ENCODE peak calls at places on chromosomes 5 and 9, in seven cellular contexts. One of them, this sample, is unnamed.
A peak's percentile ranks its signal among the peaks of the same experiment; 100 is the strongest.

GRCh38 chr5:151022511-151023018 is 2.2 kb downstream of the GPX3 start:
- DNase-seq in central memory CD4-positive, alpha-beta T cell: no peak
- DNase-seq in type B pancreatic cell: no peak
- DNase-seq in T-helper 9 cell: no peak
- DNase-seq in CD4-positive, CD25-positive, alpha-beta regulatory T cell: no peak
- DNase-seq in GM23248: peak; percentile 23
- DNase-seq in stimulated activated CD4-positive, alpha-beta T cell treated with anti-CD3 and anti-CD28 coated beads, Interleukin-4, amount 100 ng/mL, for 48 hours: no peak
- DNase-seq in this sample: no peak

GRCh38 chr5:7425830-7426229 is 29.9 kb downstream of the ADCY2 start:
- DNase-seq in central memory CD4-positive, alpha-beta T cell: no peak
- DNase-seq in type B pancreatic cell: no peak
- DNase-seq in T-helper 9 cell: no peak
- DNase-seq in CD4-positive, CD25-positive, alpha-beta regulatory T cell: no peak
- DNase-seq in GM23248: peak; percentile 5
- DNase-seq in stimulated activated CD4-positive, alpha-beta T cell treated with anti-CD3 and anti-CD28 coated beads, Interleukin-4, amount 100 ng/mL, for 48 hours: no peak
- DNase-seq in this sample: no peak

GRCh38 chr9:119802621-119803020 is 433.4 kb upstream of the BRINP1 start:
- DNase-seq in central memory CD4-positive, alpha-beta T cell: no peak
- DNase-seq in type B pancreatic cell: no peak
- DNase-seq in T-helper 9 cell: no peak
- DNase-seq in CD4-positive, CD25-positive, alpha-beta regulatory T cell: no peak
- DNase-seq in GM23248: peak; percentile 94
- DNase-seq in stimulated activated CD4-positive, alpha-beta T cell treated with anti-CD3 and anti-CD28 coated beads, Interleukin-4, amount 100 ng/mL, for 48 hours: no peak
- DNase-seq in this sample: no peak

GRCh38 chr5:17305964-17306725 is 88.7 kb downstream of the BASP1 start:
- DNase-seq in central memory CD4-positive, alpha-beta T cell: no peak
- DNase-seq in type B pancreatic cell: no peak
- DNase-seq in T-helper 9 cell: no peak
- DNase-seq in CD4-positive, CD25-positive, alpha-beta regulatory T cell: no peak
- DNase-seq in GM23248: peak; percentile 60
- DNase-seq in stimulated activated CD4-positive, alpha-beta T cell treated with anti-CD3 and anti-CD28 coated beads, Interleukin-4, amount 100 ng/mL, for 48 hours: no peak
- DNase-seq in this sample: no peak

GRCh38 chr5:153543288-153543687 is 52.8 kb downstream of the GRIA1 start:
- DNase-seq in central memory CD4-positive, alpha-beta T cell: no peak
- DNase-seq in type B pancreatic cell: no peak
- DNase-seq in T-helper 9 cell: no peak
- DNase-seq in CD4-positive, CD25-positive, alpha-beta regulatory T cell: no peak
- DNase-seq in GM23248: no peak
- DNase-seq in stimulated activated CD4-positive, alpha-beta T cell treated with anti-CD3 and anti-CD28 coated beads, Interleukin-4, amount 100 ng/mL, for 48 hours: no peak
- DNase-seq in this sample: no peak

GRCh38 chr9:121815556-121816448 is 164.4 kb downstream of the DAB2IP start:
- DNase-seq in central memory CD4-positive, alpha-beta T cell: no peak
- DNase-seq in type B pancreatic cell: no peak
- DNase-seq in T-helper 9 cell: no peak
- DNase-seq in CD4-positive, CD25-positive, alpha-beta regulatory T cell: no peak
- DNase-seq in GM23248: no peak
- DNase-seq in stimulated activated CD4-positive, alpha-beta T cell treated with anti-CD3 and anti-CD28 coated beads, Interleukin-4, amount 100 ng/mL, for 48 hours: no peak
- DNase-seq in this sample: no peak

GRCh38 chr5:9302228-9302627 is 243.6 kb downstream of the SEMA5A start:
- DNase-seq in central memory CD4-positive, alpha-beta T cell: no peak
- DNase-seq in type B pancreatic cell: no peak
- DNase-seq in T-helper 9 cell: no peak
- DNase-seq in CD4-positive, CD25-positive, alpha-beta regulatory T cell: no peak
- DNase-seq in GM23248: peak; percentile 18
- DNase-seq in stimulated activated CD4-positive, alpha-beta T cell treated with anti-CD3 and anti-CD28 coated beads, Interleukin-4, amount 100 ng/mL, for 48 hours: no peak
- DNase-seq in this sample: no peak

GRCh38 chr5:38187532-38187931 is 70.8 kb upstream of the EGFLAM start:
- DNase-seq in central memory CD4-positive, alpha-beta T cell: no peak
- DNase-seq in type B pancreatic cell: no peak
- DNase-seq in T-helper 9 cell: no peak
- DNase-seq in CD4-positive, CD25-positive, alpha-beta regulatory T cell: no peak
- DNase-seq in GM23248: no peak
- DNase-seq in stimulated activated CD4-positive, alpha-beta T cell treated with anti-CD3 and anti-CD28 coated beads, Interleukin-4, amount 100 ng/mL, for 48 hours: no peak
- DNase-seq in this sample: no peak

GRCh38 chr9:108022246-108022935 is 532.8 kb upstream of the KLF4 start:
- DNase-seq in central memory CD4-positive, alpha-beta T cell: no peak
- DNase-seq in type B pancreatic cell: no peak
- DNase-seq in T-helper 9 cell: no peak
- DNase-seq in CD4-positive, CD25-positive, alpha-beta regulatory T cell: no peak
- DNase-seq in GM23248: peak; percentile 32
- DNase-seq in stimulated activated CD4-positive, alpha-beta T cell treated with anti-CD3 and anti-CD28 coated beads, Interleukin-4, amount 100 ng/mL, for 48 hours: no peak
- DNase-seq in this sample: no peak

GRCh38 chr5:134184155-134185135 is 7.7 kb upstream of the SKP1 start:
- DNase-seq in central memory CD4-positive, alpha-beta T cell: peak; percentile 66
- DNase-seq in type B pancreatic cell: peak; percentile 77
- DNase-seq in T-helper 9 cell: peak; percentile 74
- DNase-seq in CD4-positive, CD25-positive, alpha-beta regulatory T cell: peak; percentile 66
- DNase-seq in GM23248: peak; percentile 68
- DNase-seq in stimulated activated CD4-positive, alpha-beta T cell treated with anti-CD3 and anti-CD28 coated beads, Interleukin-4, amount 100 ng/mL, for 48 hours: peak; percentile 75
- DNase-seq in this sample: peak; percentile 66

GRCh38 chr9:129761293-129761900 is 8.6 kb upstream of the PTGES start:
- DNase-seq in central memory CD4-positive, alpha-beta T cell: no peak
- DNase-seq in type B pancreatic cell: no peak
- DNase-seq in T-helper 9 cell: no peak
- DNase-seq in CD4-positive, CD25-positive, alpha-beta regulatory T cell: no peak
- DNase-seq in GM23248: peak; percentile 74
- DNase-seq in stimulated activated CD4-positive, alpha-beta T cell treated with anti-CD3 and anti-CD28 coated beads, Interleukin-4, amount 100 ng/mL, for 48 hours: no peak
- DNase-seq in this sample: no peak

GRCh38 chr5:113336975-113337374 is 97.8 kb downstream of the TSSK1B start:
- DNase-seq in central memory CD4-positive, alpha-beta T cell: no peak
- DNase-seq in type B pancreatic cell: no peak
- DNase-seq in T-helper 9 cell: no peak
- DNase-seq in CD4-positive, CD25-positive, alpha-beta regulatory T cell: no peak
- DNase-seq in GM23248: peak; percentile 78
- DNase-seq in stimulated activated CD4-positive, alpha-beta T cell treated with anti-CD3 and anti-CD28 coated beads, Interleukin-4, amount 100 ng/mL, for 48 hours: no peak
- DNase-seq in this sample: no peak

GRCh38 chr5:179530069-179530998 is 20.0 kb upstream of the RUFY1 start:
- DNase-seq in central memory CD4-positive, alpha-beta T cell: peak; percentile 20
- DNase-seq in type B pancreatic cell: no peak
- DNase-seq in T-helper 9 cell: peak; percentile 29
- DNase-seq in CD4-positive, CD25-positive, alpha-beta regulatory T cell: peak; percentile 29
- DNase-seq in GM23248: peak; percentile 47
- DNase-seq in stimulated activated CD4-positive, alpha-beta T cell treated with anti-CD3 and anti-CD28 coated beads, Interleukin-4, amount 100 ng/mL, for 48 hours: peak; percentile 51
- DNase-seq in this sample: peak; percentile 60

GRCh38 chr9:95071450-95071849 is 246.1 kb downstream of the FANCC start:
- DNase-seq in central memory CD4-positive, alpha-beta T cell: no peak
- DNase-seq in type B pancreatic cell: no peak
- DNase-seq in T-helper 9 cell: no peak
- DNase-seq in CD4-positive, CD25-positive, alpha-beta regulatory T cell: no peak
- DNase-seq in GM23248: no peak
- DNase-seq in stimulated activated CD4-positive, alpha-beta T cell treated with anti-CD3 and anti-CD28 coated beads, Interleukin-4, amount 100 ng/mL, for 48 hours: no peak
- DNase-seq in this sample: no peak

GRCh38 chr9:95425910-95426551 is 90.7 kb downstream of the PTCH1 start:
- DNase-seq in central memory CD4-positive, alpha-beta T cell: no peak
- DNase-seq in type B pancreatic cell: no peak
- DNase-seq in T-helper 9 cell: no peak
- DNase-seq in CD4-positive, CD25-positive, alpha-beta regulatory T cell: no peak
- DNase-seq in GM23248: peak; percentile 63
- DNase-seq in stimulated activated CD4-positive, alpha-beta T cell treated with anti-CD3 and anti-CD28 coated beads, Interleukin-4, amount 100 ng/mL, for 48 hours: no peak
- DNase-seq in this sample: no peak

GRCh38 chr9:21286099-21286498 is 19.0 kb downstream of the IFNA5 start:
- DNase-seq in central memory CD4-positive, alpha-beta T cell: no peak
- DNase-seq in type B pancreatic cell: no peak
- DNase-seq in T-helper 9 cell: no peak
- DNase-seq in CD4-positive, CD25-positive, alpha-beta regulatory T cell: no peak
- DNase-seq in GM23248: no peak
- DNase-seq in stimulated activated CD4-positive, alpha-beta T cell treated with anti-CD3 and anti-CD28 coated beads, Interleukin-4, amount 100 ng/mL, for 48 hours: no peak
- DNase-seq in this sample: no peak

GRCh38 chr9:94630833-94631232 is 8.5 kb downstream of the FBP1 start:
- DNase-seq in central memory CD4-positive, alpha-beta T cell: no peak
- DNase-seq in type B pancreatic cell: no peak
- DNase-seq in T-helper 9 cell: no peak
- DNase-seq in CD4-positive, CD25-positive, alpha-beta regulatory T cell: no peak
- DNase-seq in GM23248: no peak
- DNase-seq in stimulated activated CD4-positive, alpha-beta T cell treated with anti-CD3 and anti-CD28 coated beads, Interleukin-4, amount 100 ng/mL, for 48 hours: no peak
- DNase-seq in this sample: no peak

GRCh38 chr5:83436276-83436675 is 35.3 kb upstream of the VCAN start:
- DNase-seq in central memory CD4-positive, alpha-beta T cell: no peak
- DNase-seq in type B pancreatic cell: no peak
- DNase-seq in T-helper 9 cell: no peak
- DNase-seq in CD4-positive, CD25-positive, alpha-beta regulatory T cell: no peak
- DNase-seq in GM23248: no peak
- DNase-seq in stimulated activated CD4-positive, alpha-beta T cell treated with anti-CD3 and anti-CD28 coated beads, Interleukin-4, amount 100 ng/mL, for 48 hours: no peak
- DNase-seq in this sample: no peak

GRCh38 chr9:81759680-81760215 is 70.4 kb upstream of the TLE1 start:
- DNase-seq in central memory CD4-positive, alpha-beta T cell: no peak
- DNase-seq in type B pancreatic cell: no peak
- DNase-seq in T-helper 9 cell: no peak
- DNase-seq in CD4-positive, CD25-positive, alpha-beta regulatory T cell: no peak
- DNase-seq in GM23248: peak; percentile 93
- DNase-seq in stimulated activated CD4-positive, alpha-beta T cell treated with anti-CD3 and anti-CD28 coated beads, Interleukin-4, amount 100 ng/mL, for 48 hours: no peak
- DNase-seq in this sample: no peak

GRCh38 chr5:122355324-122355723 is 43.3 kb downstream of the SNCAIP start:
- DNase-seq in central memory CD4-positive, alpha-beta T cell: no peak
- DNase-seq in type B pancreatic cell: no peak
- DNase-seq in T-helper 9 cell: no peak
- DNase-seq in CD4-positive, CD25-positive, alpha-beta regulatory T cell: no peak
- DNase-seq in GM23248: no peak
- DNase-seq in stimulated activated CD4-positive, alpha-beta T cell treated with anti-CD3 and anti-CD28 coated beads, Interleukin-4, amount 100 ng/mL, for 48 hours: no peak
- DNase-seq in this sample: no peak

GRCh38 chr5:127290019-127290945 is at the start of gene MEGF10:
- DNase-seq in central memory CD4-positive, alpha-beta T cell: no peak
- DNase-seq in type B pancreatic cell: peak; percentile 82
- DNase-seq in T-helper 9 cell: no peak
- DNase-seq in CD4-positive, CD25-positive, alpha-beta regulatory T cell: no peak
- DNase-seq in GM23248: peak; percentile 73
- DNase-seq in stimulated activated CD4-positive, alpha-beta T cell treated with anti-CD3 and anti-CD28 coated beads, Interleukin-4, amount 100 ng/mL, for 48 hours: no peak
- DNase-seq in this sample: no peak

GRCh38 chr5:150263801-150264621 is 25.6 kb downstream of the CAMK2A start:
- DNase-seq in central memory CD4-positive, alpha-beta T cell: no peak
- DNase-seq in type B pancreatic cell: no peak
- DNase-seq in T-helper 9 cell: no peak
- DNase-seq in CD4-positive, CD25-positive, alpha-beta regulatory T cell: no peak
- DNase-seq in GM23248: peak; percentile 92
- DNase-seq in stimulated activated CD4-positive, alpha-beta T cell treated with anti-CD3 and anti-CD28 coated beads, Interleukin-4, amount 100 ng/mL, for 48 hours: no peak
- DNase-seq in this sample: no peak

GRCh38 chr9:90843530-90843929 is 41.9 kb downstream of the SYK start:
- DNase-seq in central memory CD4-positive, alpha-beta T cell: no peak
- DNase-seq in type B pancreatic cell: no peak
- DNase-seq in T-helper 9 cell: no peak
- DNase-seq in CD4-positive, CD25-positive, alpha-beta regulatory T cell: no peak
- DNase-seq in GM23248: no peak
- DNase-seq in stimulated activated CD4-positive, alpha-beta T cell treated with anti-CD3 and anti-CD28 coated beads, Interleukin-4, amount 100 ng/mL, for 48 hours: no peak
- DNase-seq in this sample: no peak

GRCh38 chr5:181036816-181037364 is 3.2 kb upstream of the BTNL9 start:
- DNase-seq in central memory CD4-positive, alpha-beta T cell: no peak
- DNase-seq in type B pancreatic cell: no peak
- DNase-seq in T-helper 9 cell: no peak
- DNase-seq in CD4-positive, CD25-positive, alpha-beta regulatory T cell: no peak
- DNase-seq in GM23248: no peak
- DNase-seq in stimulated activated CD4-positive, alpha-beta T cell treated with anti-CD3 and anti-CD28 coated beads, Interleukin-4, amount 100 ng/mL, for 48 hours: no peak
- DNase-seq in this sample: no peak

GRCh38 chr9:133915534-133916158 is 76.5 kb downstream of the VAV2 start:
- DNase-seq in central memory CD4-positive, alpha-beta T cell: no peak
- DNase-seq in type B pancreatic cell: no peak
- DNase-seq in T-helper 9 cell: no peak
- DNase-seq in CD4-positive, CD25-positive, alpha-beta regulatory T cell: no peak
- DNase-seq in GM23248: no peak
- DNase-seq in stimulated activated CD4-positive, alpha-beta T cell treated with anti-CD3 and anti-CD28 coated beads, Interleukin-4, amount 100 ng/mL, for 48 hours: no peak
- DNase-seq in this sample: no peak

GRCh38 chr5:135443329-135443960 is 3.7 kb downstream of the DCANP1 start:
- DNase-seq in central memory CD4-positive, alpha-beta T cell: no peak
- DNase-seq in type B pancreatic cell: peak; percentile 59
- DNase-seq in T-helper 9 cell: no peak
- DNase-seq in CD4-positive, CD25-positive, alpha-beta regulatory T cell: no peak
- DNase-seq in GM23248: no peak
- DNase-seq in stimulated activated CD4-positive, alpha-beta T cell treated with anti-CD3 and anti-CD28 coated beads, Interleukin-4, amount 100 ng/mL, for 48 hours: no peak
- DNase-seq in this sample: no peak

GRCh38 chr9:77563205-77563604 is 84.9 kb downstream of the GNA14 start:
- DNase-seq in central memory CD4-positive, alpha-beta T cell: no peak
- DNase-seq in type B pancreatic cell: no peak
- DNase-seq in T-helper 9 cell: no peak
- DNase-seq in CD4-positive, CD25-positive, alpha-beta regulatory T cell: no peak
- DNase-seq in GM23248: no peak
- DNase-seq in stimulated activated CD4-positive, alpha-beta T cell treated with anti-CD3 and anti-CD28 coated beads, Interleukin-4, amount 100 ng/mL, for 48 hours: no peak
- DNase-seq in this sample: no peak

GRCh38 chr5:149682532-149683076 is 47.5 kb upstream of the PPARGC1B start:
- DNase-seq in central memory CD4-positive, alpha-beta T cell: no peak
- DNase-seq in type B pancreatic cell: no peak
- DNase-seq in T-helper 9 cell: no peak
- DNase-seq in CD4-positive, CD25-positive, alpha-beta regulatory T cell: no peak
- DNase-seq in GM23248: no peak
- DNase-seq in stimulated activated CD4-positive, alpha-beta T cell treated with anti-CD3 and anti-CD28 coated beads, Interleukin-4, amount 100 ng/mL, for 48 hours: no peak
- DNase-seq in this sample: no peak

GRCh38 chr5:159911349-159911748 is 4.9 kb upstream of the ADRA1B start:
- DNase-seq in central memory CD4-positive, alpha-beta T cell: no peak
- DNase-seq in type B pancreatic cell: no peak
- DNase-seq in T-helper 9 cell: no peak
- DNase-seq in CD4-positive, CD25-positive, alpha-beta regulatory T cell: no peak
- DNase-seq in GM23248: no peak
- DNase-seq in stimulated activated CD4-positive, alpha-beta T cell treated with anti-CD3 and anti-CD28 coated beads, Interleukin-4, amount 100 ng/mL, for 48 hours: no peak
- DNase-seq in this sample: no peak